ENCODE peak calls at places on chromosomes 16 and 17, in seven cellular contexts. H, W, G, K, V, A and P are unnamed samples.
A peak's percentile ranks its signal among the peaks of the same experiment; 100 is the strongest.

GRCh38 chr16:4519274-4520058 is 19.1 kb downstream of the CDIP1 start:
- DNase-seq in H (no peak), W (no peak), G (no peak), K (no peak), V (no peak), A (no peak), P (no peak)

GRCh38 chr17:63332286-63332685 is 113.8 kb downstream of the CYB561 start:
- DNase-seq in H (no peak), W (no peak), G (no peak), K (no peak), V (no peak), A (no peak), P (no peak)

GRCh38 chr16:49540836-49541235 is 167.2 kb downstream of the C16orf78 start:
- DNase-seq in H (no peak), W (no peak), G (no peak), K (no peak), V (no peak), A (no peak), P (no peak)

GRCh38 chr17:35948092-35948491 is 4.6 kb upstream of the LYZL6 start:
- DNase-seq in H (no peak), W (no peak), G (no peak), K (no peak), V (no peak), A (no peak), P (no peak)

GRCh38 chr16:81445143-81445922 is 725 bp downstream of the CMIP start:
- DNase-seq in H (no peak), W (peak; percentile 19), G (peak; percentile 37), K (no peak), V (no peak), A (peak; percentile 24), P (peak; percentile 35)

GRCh38 chr17:17269926-17270773 is 10.9 kb downstream of the COPS3 start:
- DNase-seq in H (no peak), W (no peak), G (no peak), K (no peak), V (peak; percentile 8), A (no peak), P (peak; percentile 10)

GRCh38 chr17:81387235-81388060 is 7.8 kb upstream of the BAHCC1 start:
- DNase-seq in H (no peak), W (peak; percentile 57), G (no peak), K (no peak), V (no peak), A (no peak), P (no peak)

GRCh38 chr16:8655184-8655717 is 19.2 kb upstream of the ABAT start:
- DNase-seq in H (no peak), W (peak; percentile 35), G (no peak), K (peak; percentile 31), V (no peak), A (no peak), P (no peak)

GRCh38 chr16:2968368-2968737 is 795 bp upstream of the PAQR4 start:
- DNase-seq in H (no peak), W (no peak), G (no peak), K (no peak), V (peak; percentile 63), A (no peak), P (no peak)

GRCh38 chr17:44348234-44348987 is 3.3 kb downstream of the GRN start:
- DNase-seq in H (no peak), W (peak; percentile 57), G (no peak), K (peak; percentile 91), V (no peak), A (no peak), P (no peak)

GRCh38 chr17:19996502-19996901 is 12.7 kb upstream of the SPECC1 start:
- DNase-seq in H (no peak), W (no peak), G (no peak), K (no peak), V (no peak), A (no peak), P (no peak)

GRCh38 chr17:17890773-17891759 is 54.3 kb upstream of the SREBF1 start:
- DNase-seq in H (peak; percentile 10), W (peak; percentile 72), G (peak; percentile 57), K (no peak), V (peak; percentile 53), A (peak; percentile 16), P (peak; percentile 26)

GRCh38 chr16:19232988-19233387 is 52.5 kb upstream of the CLEC19A start:
- DNase-seq in H (no peak), W (no peak), G (no peak), K (no peak), V (no peak), A (no peak), P (no peak)

GRCh38 chr17:2693561-2694380 is 17.8 kb downstream of the CLUH start:
- DNase-seq in H (no peak), W (no peak), G (no peak), K (no peak), V (no peak), A (no peak), P (no peak)

GRCh38 chr16:30459456-30459855 is 13.1 kb upstream of the ITGAL start:
- DNase-seq in H (no peak), W (no peak), G (no peak), K (no peak), V (no peak), A (no peak), P (no peak)

GRCh38 chr17:82998637-82999036 is 80.8 kb upstream of the METRNL start:
- DNase-seq in H (no peak), W (no peak), G (no peak), K (no peak), V (no peak), A (no peak), P (no peak)

GRCh38 chr16:57539072-57539796 is 2.9 kb upstream of the CCDC102A start:
- DNase-seq in H (no peak), W (no peak), G (no peak), K (peak; percentile 88), V (no peak), A (no peak), P (no peak)

GRCh38 chr16:57540906-57541753 is 1.3 kb upstream of the ADGRG5 start:
- DNase-seq in H (no peak), W (no peak), G (no peak), K (no peak), V (no peak), A (no peak), P (no peak)

GRCh38 chr16:57540387-57540786 is 2.1 kb upstream of the ADGRG5 start:
- DNase-seq in H (no peak), W (no peak), G (no peak), K (no peak), V (no peak), A (no peak), P (peak; percentile 18)

GRCh38 chr16:57544129-57544653 is 1.7 kb downstream of the ADGRG5 start:
- DNase-seq in H (no peak), W (no peak), G (no peak), K (peak; percentile 95), V (no peak), A (no peak), P (no peak)

GRCh38 chr16:57541754-57542435 is 548 bp upstream of the ADGRG5 start:
- DNase-seq in H (no peak), W (no peak), G (no peak), K (no peak), V (no peak), A (no peak), P (no peak)
- H3K27ac ChIP-seq in H (no peak overlapping the region), W (no peak overlapping the region), G (no peak overlapping the region), K (peak overlapping the region; percentile 94), V (no peak overlapping the region), A (no peak overlapping the region), P (no peak overlapping the region)

DNA sequence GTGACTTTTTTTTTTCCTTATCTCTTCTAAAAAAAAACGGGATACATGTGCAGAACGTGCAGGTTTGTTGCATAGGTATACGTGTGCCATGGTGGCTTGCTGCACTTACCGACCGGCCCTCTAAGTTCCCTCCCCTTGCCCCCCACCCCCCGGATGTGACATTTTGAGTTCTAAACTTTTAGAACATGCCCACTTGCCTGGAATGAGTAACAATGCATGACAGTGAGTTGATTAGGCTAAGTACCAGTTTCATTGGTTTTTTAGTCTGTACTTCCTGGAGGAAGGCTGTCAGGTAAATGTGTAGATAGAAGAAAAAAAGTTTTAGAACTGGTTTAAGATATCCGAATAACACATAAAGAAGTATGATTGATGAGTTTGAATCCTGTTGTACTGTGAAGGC is 4.0 kb downstream of the BPTF start:
- DNase-seq in H (peak; percentile 12), W (no peak), G (no peak), K (peak; percentile 49), V (no peak), A (peak; percentile 6), P (peak; percentile 41)
- H3K4me3 ChIP-seq in H (no peak overlapping the region), W (no peak overlapping the region), G (no peak overlapping the region), K (peak overlapping the region; percentile 84), V (no peak overlapping the region), A (peak overlapping the region; percentile 75), P (peak overlapping the region; percentile 34)

GRCh38 chr16:72837846-72838661 is 209.9 kb downstream of the ZFHX3 start:
- DNase-seq in H (no peak), W (peak; percentile 77), G (no peak), K (no peak), V (no peak), A (no peak), P (no peak)
- H3K4me1 ChIP-seq in H (no peaks in the 10 kb centered on the region), W (peaks cover 16% of the 10 kb centered on the region), G (peaks cover 5% of the 10 kb centered on the region), K (peaks cover 4% of the 10 kb centered on the region), V (no peaks in the 10 kb centered on the region), A (no peaks in the 10 kb centered on the region), P (no peaks in the 10 kb centered on the region)

DNA sequence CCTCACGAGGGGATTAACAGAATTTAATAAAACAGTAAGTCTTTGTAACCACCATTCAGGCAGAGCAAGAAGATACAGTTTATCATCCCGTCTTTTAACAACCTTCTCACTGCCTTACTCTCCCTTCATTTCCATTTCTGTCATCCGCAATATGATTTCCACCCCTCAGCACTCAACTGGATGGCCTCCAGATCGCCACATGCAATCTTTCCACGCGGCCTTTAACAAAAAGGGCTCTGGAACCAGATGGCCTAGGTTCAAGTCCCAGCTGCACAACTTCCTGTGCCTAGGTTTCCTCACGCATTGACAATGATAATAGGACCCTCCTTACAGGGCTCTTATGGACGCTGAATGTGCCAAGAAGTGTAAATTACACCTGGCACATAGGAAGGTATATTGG is 103.6 kb downstream of the GAS7 start:
- DNase-seq in H (no peak), W (no peak), G (no peak), K (no peak), V (no peak), A (no peak), P (no peak)
- H3K27ac ChIP-seq in H (no peak overlapping the region), W (no peak overlapping the region), G (no peak overlapping the region), K (no peak overlapping the region), V (no peak overlapping the region), A (no peak overlapping the region), P (no peak overlapping the region)

GRCh38 chr16:1710811-1711507 is 5.0 kb downstream of the MAPK8IP3 start:
- DNase-seq in H (no peak), W (no peak), G (no peak), K (no peak), V (no peak), A (no peak), P (no peak)
- H3K4me3 ChIP-seq in H (no peak overlapping the region), W (no peak overlapping the region), G (no peak overlapping the region), K (no peak overlapping the region), V (no peak overlapping the region), A (no peak overlapping the region), P (no peak overlapping the region)